ENCODE peak calls at places on chromosome 3, in six cellular contexts. N is mesendoderm, S is neuronal stem cell, W is IMR-90, D is H1, I is H9. M is an unnamed sample.

GRCh38 chr3:197298858-197299854 is 744 bp upstream of the DLG1 start:
- DNase-seq in D (no peak), S (peak; percentile 29), W (no peak), N (peak; percentile 79), I (peak; percentile 68), M (peak; percentile 39)

GRCh38 chr3:42704136-42704841 is 1.7 kb upstream of the HHATL start:
- DNase-seq in S (no peak), W (no peak), D (no peak), N (no peak), I (no peak), M (no peak)

GRCh38 chr3:187626581-187626980 is 43.6 kb downstream of the SST start:
- DNase-seq in D (no peak), S (no peak), N (peak; percentile 57), I (no peak), W (no peak), M (peak; percentile 63)

GRCh38 chr3:62981962-62982361 is 106.7 kb upstream of the CADPS start:
- DNase-seq in S (no peak), W (no peak), D (no peak), I (no peak), N (no peak), M (no peak)

GRCh38 chr3:170563712-170564423 is 22.0 kb downstream of the SLC7A14 start:
- DNase-seq in D (no peak), N (no peak), I (no peak), W (peak; percentile 82), S (no peak), M (peak; percentile 84)

GRCh38 chr3:34106879-34107278 is 308.4 kb downstream of the PDCD6IP start:
- DNase-seq in S (peak; percentile 39), I (peak; percentile 71), N (peak; percentile 84), D (peak; percentile 58), W (no peak), M (no peak)

GRCh38 chr3:186259612-186260383 is 102.2 kb downstream of the DGKG start:
- DNase-seq in D (peak; percentile 77), N (peak; percentile 96), I (peak; percentile 97), W (peak; percentile 73), S (peak; percentile 62), M (peak; percentile 81)

GRCh38 chr3:172150268-172150667 is 110.9 kb downstream of the FNDC3B start:
- DNase-seq in I (no peak), D (no peak), N (no peak), W (no peak), S (no peak), M (no peak)

DNA sequence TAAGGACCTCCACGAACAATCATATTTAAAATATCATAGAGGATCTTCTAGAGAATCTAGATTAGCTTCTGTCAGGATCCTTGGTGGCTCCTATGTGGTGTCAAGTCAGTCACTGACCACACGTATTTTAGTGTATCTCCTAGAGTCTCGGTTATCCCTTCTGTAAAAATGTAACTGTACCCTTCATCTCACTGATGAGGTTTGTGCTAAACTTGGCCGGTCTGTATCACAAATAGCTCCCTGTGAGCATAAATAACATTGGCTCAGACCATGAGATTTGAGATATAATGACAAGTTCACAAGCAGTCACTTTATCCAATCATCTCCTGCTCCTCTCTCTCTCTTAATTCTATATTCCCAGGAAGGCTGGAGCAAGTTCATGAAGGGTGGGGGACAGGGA is 93.6 kb upstream of the ARL6 start:
- DNase-seq in D (no peak), S (no peak), N (no peak), I (no peak), W (no peak), M (no peak)
- H2BK15ac ChIP-seq in D (no peak overlapping the region), S (no peak overlapping the region), N (no peak overlapping the region), I (no peak overlapping the region), W (no peak overlapping the region), M (no peak overlapping the region)

GRCh38 chr3:54376440-54376839 is 254.1 kb downstream of the CACNA2D3 start:
- DNase-seq in N (no peak), D (no peak), W (no peak), S (no peak), I (no peak), M (no peak)

GRCh38 chr3:54376941-54377578 is 254.7 kb downstream of the CACNA2D3 start:
- DNase-seq in W (no peak), I (no peak), D (no peak), N (no peak), S (no peak), M (no peak)

GRCh38 chr3:54374214-54374855 is 252.0 kb downstream of the CACNA2D3 start:
- DNase-seq in S (peak; percentile 12), N (peak; percentile 59), I (peak; percentile 52), W (no peak), D (no peak), M (no peak)
- H2BK15ac ChIP-seq in S (no peak overlapping the region), N (no peak overlapping the region), I (no peak overlapping the region), W (no peak overlapping the region), D (no peak overlapping the region), M (no peak overlapping the region)

GRCh38 chr3:65584913-65585312 is 453.8 kb downstream of the MAGI1 start:
- DNase-seq in I (no peak), W (no peak), D (no peak), S (no peak), N (no peak), M (no peak)
- H2BK15ac ChIP-seq in I (no peak overlapping the region), W (no peak overlapping the region), D (no peak overlapping the region), S (no peak overlapping the region), N (no peak overlapping the region), M (no peak overlapping the region)

GRCh38 chr3:133756716-133757694 is 10.8 kb downstream of the TF start:
- DNase-seq in W (no peak), S (no peak), D (no peak), I (no peak), N (peak; percentile 11), M (no peak)
- H2BK15ac ChIP-seq in W (no peak overlapping the region), S (no peak overlapping the region), D (peak overlapping the region; percentile 22), I (no peak overlapping the region), N (no peak overlapping the region), M (no peak overlapping the region)

DNA sequence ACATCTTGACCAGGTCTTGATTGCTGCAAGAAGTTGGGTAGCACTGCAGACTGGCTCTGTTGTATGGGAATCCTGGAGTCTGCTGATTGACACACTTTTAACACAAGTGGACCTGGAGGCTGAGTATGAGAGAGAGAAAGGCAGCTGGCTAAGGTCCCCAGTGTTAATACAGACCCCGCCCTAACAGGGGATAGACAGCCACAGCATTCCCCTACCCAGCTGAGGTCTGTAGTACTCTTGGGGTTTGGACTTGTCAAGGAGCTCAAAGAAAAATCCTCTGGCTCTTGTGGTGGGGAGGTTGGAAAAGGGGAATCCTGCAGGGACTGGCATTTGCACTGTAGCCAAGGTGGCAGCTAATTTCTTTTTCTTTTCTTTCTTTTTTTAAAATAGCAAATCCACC is 192.7 kb downstream of the ZNF621 start:
- DNase-seq in I (no peak), D (no peak), N (no peak), S (no peak), W (no peak), M (no peak)
- H2BK15ac ChIP-seq in I (no peak overlapping the region), D (no peak overlapping the region), N (no peak overlapping the region), S (no peak overlapping the region), W (no peak overlapping the region), M (no peak overlapping the region)

DNA sequence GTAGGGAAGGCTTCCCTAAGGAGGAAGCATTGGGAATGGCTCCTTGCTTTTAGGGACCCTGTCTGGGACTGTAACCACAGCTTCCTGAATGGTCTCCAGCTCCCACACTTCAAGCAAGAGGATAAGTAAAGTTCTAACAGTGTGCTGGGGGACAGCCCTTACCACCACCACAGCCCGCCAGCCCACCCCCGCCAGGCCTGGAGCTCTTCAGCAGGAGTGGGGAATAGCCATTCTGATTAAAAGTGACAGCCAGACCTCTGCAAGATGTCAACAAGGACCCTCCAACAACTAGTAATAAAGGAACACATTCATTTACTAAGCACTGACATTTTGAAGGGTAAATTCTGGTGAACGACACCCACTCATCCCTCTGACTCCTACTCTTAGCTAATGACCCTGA is 49.4 kb downstream of the CPN2 start:
- DNase-seq in S (no peak), W (no peak), D (no peak), I (no peak), N (no peak), M (no peak)
- H2BK15ac ChIP-seq in S (no peak overlapping the region), W (no peak overlapping the region), D (peak overlapping the region; percentile 6), I (no peak overlapping the region), N (no peak overlapping the region), M (no peak overlapping the region)

GRCh38 chr3:120909602-120909878 is 1.5 kb downstream of the STXBP5L start:
- DNase-seq in S (no peak), I (peak; percentile 37), W (no peak), N (peak; percentile 38), D (no peak), M (no peak)
- H2BK15ac ChIP-seq in S (no peak overlapping the region), I (no peak overlapping the region), W (no peak overlapping the region), N (no peak overlapping the region), D (no peak overlapping the region), M (no peak overlapping the region)

DNA sequence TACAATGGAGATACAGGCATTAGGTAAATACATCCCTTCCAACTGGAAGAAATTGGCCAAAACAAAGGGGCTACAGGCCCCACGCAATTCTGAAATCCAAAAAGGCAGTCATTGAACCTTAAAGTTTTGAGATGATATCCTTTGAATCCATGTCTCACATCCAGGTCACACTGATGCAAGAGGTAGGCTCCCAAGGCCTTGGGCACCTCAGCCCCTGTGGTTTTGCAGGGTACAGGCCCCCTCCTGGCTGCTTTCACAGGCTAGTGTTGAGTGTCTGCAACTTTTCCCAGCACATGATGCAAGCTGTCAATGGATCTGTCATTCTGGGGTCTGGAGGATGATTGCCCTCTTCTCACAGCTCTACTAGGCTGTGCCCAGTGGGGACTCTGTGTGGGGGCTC is 766.7 kb downstream of the ZBBX start:
- DNase-seq in D (no peak), N (no peak), W (no peak), I (no peak), S (no peak), M (no peak)
- H2BK15ac ChIP-seq in D (no peak overlapping the region), N (no peak overlapping the region), W (no peak overlapping the region), I (no peak overlapping the region), S (no peak overlapping the region), M (no peak overlapping the region)